ENCODE peak calls at places on chromosomes 7 and 10, in five cellular contexts. P is stomach, V is GM12878, F is sigmoid colon, U is H1. E is an unnamed sample.

GRCh38 chr10:74704629-74705360 is 121.6 kb upstream of the KAT6B start:
- DNase-seq in P (no peak), V (no peak), F (no peak), U (no peak), E (no peak)

GRCh38 chr10:70191161-70191770 is 21.0 kb upstream of the SAR1A start:
- DNase-seq in P (no peak), V (no peak), F (no peak), U (no peak), E (no peak)

GRCh38 chr7:369476-369980 is 79.6 kb downstream of the FOXL3 start:
- DNase-seq in P (peak; percentile 58), V (no peak), F (peak; percentile 50), U (no peak), E (no peak)

GRCh38 chr10:132212816-132213215 is 26.1 kb downstream of the DPYSL4 start:
- DNase-seq in P (no peak), V (no peak), F (no peak), U (no peak), E (no peak)

GRCh38 chr10:17428616-17429097 is 25.7 kb downstream of the ST8SIA6 start:
- DNase-seq in P (no peak), V (no peak), F (no peak), U (no peak), E (no peak)

GRCh38 chr10:32163774-32164148 is 107.5 kb upstream of the KIF5B start:
- DNase-seq in P (peak; percentile 36), V (no peak), F (no peak), U (no peak), E (no peak)

GRCh38 chr10:92239600-92240288 is 51.1 kb downstream of the CPEB3 start:
- DNase-seq in P (peak; percentile 47), V (no peak), F (peak; percentile 74), U (peak; percentile 72), E (no peak)

GRCh38 chr10:31041011-31041410 is 9.3 kb upstream of the ZNF438 start:
- DNase-seq in P (no peak), V (no peak), F (no peak), U (no peak), E (no peak)

GRCh38 chr7:151485006-151485732 is 34.5 kb downstream of the RHEB start:
- DNase-seq in P (no peak), V (no peak), F (no peak), U (no peak), E (no peak)

GRCh38 chr7:2108501-2109250 is 124.1 kb downstream of the MAD1L1 start:
- DNase-seq in P (no peak), V (no peak), F (no peak), U (no peak), E (no peak)

GRCh38 chr10:100518761-100519241 is 860 bp downstream of the SEC31B start:
- DNase-seq in P (peak; percentile 79), V (no peak), F (no peak), U (peak; percentile 79), E (no peak)

GRCh38 chr10:114665406-114665805 is 7.3 kb upstream of the ABLIM1 start:
- DNase-seq in P (no peak), V (no peak), F (no peak), U (no peak), E (no peak)

GRCh38 chr7:120554960-120555571 is 282.1 kb downstream of the KCND2 start:
- DNase-seq in P (no peak), V (peak; percentile 45), F (no peak), U (peak; percentile 56), E (no peak)

GRCh38 chr7:1274121-1274875 is 41.6 kb downstream of the UNCX start:
- DNase-seq in P (no peak), V (no peak), F (no peak), U (no peak), E (no peak)

GRCh38 chr10:121865554-121865953 is 62.3 kb downstream of the ATE1 start:
- DNase-seq in P (no peak), V (no peak), F (no peak), U (no peak), E (no peak)

GRCh38 chr7:24494832-24495231 is 78.4 kb upstream of the PALS2 start:
- DNase-seq in P (no peak), V (no peak), F (no peak), U (no peak), E (no peak)

GRCh38 chr7:2353113-2353512 is 1.5 kb upstream of the EIF3B start:
- DNase-seq in P (no peak), V (no peak), F (no peak), U (no peak), E (no peak)

GRCh38 chr7:96952974-96953391 is 52.4 kb upstream of the DLX6 start:
- DNase-seq in P (no peak), V (no peak), F (no peak), U (no peak), E (peak; percentile 53)

GRCh38 chr7:71165708-71166107 is 33.8 kb downstream of the GALNT17 start:
- DNase-seq in P (no peak), V (no peak), F (no peak), U (no peak), E (no peak)

GRCh38 chr7:150388709-150389531 is 9.8 kb downstream of the ZNF775 start:
- DNase-seq in P (peak; percentile 75), V (no peak), F (peak; percentile 95), U (no peak), E (no peak)

GRCh38 chr7:80153446-80153845 is 18.8 kb downstream of the GNAI1 start:
- DNase-seq in P (no peak), V (no peak), F (no peak), U (no peak), E (no peak)

GRCh38 chr10:16441106-16441850 is 4.5 kb downstream of the PTER start:
- DNase-seq in P (no peak), V (no peak), F (no peak), U (no peak), E (no peak)

GRCh38 chr7:117623606-117624005 is 143.8 kb downstream of the CFTR start:
- DNase-seq in P (no peak), V (no peak), F (no peak), U (no peak), E (no peak)

GRCh38 chr7:78226059-78226658 is 427.6 kb downstream of the PHTF2 start:
- DNase-seq in P (peak; percentile 41), V (no peak), F (no peak), U (peak; percentile 85), E (no peak)

GRCh38 chr10:3067045-3067858 is at the start of gene PFKP:
- DNase-seq in P (no peak), V (no peak), F (peak; percentile 71), U (peak; percentile 74), E (no peak)
- TF ChIP-seq POLR2A in P (no peak), V (peak; percentile 93), F (peak; percentile 39), U (peak; percentile 26), E (peak; percentile 67)

DNA sequence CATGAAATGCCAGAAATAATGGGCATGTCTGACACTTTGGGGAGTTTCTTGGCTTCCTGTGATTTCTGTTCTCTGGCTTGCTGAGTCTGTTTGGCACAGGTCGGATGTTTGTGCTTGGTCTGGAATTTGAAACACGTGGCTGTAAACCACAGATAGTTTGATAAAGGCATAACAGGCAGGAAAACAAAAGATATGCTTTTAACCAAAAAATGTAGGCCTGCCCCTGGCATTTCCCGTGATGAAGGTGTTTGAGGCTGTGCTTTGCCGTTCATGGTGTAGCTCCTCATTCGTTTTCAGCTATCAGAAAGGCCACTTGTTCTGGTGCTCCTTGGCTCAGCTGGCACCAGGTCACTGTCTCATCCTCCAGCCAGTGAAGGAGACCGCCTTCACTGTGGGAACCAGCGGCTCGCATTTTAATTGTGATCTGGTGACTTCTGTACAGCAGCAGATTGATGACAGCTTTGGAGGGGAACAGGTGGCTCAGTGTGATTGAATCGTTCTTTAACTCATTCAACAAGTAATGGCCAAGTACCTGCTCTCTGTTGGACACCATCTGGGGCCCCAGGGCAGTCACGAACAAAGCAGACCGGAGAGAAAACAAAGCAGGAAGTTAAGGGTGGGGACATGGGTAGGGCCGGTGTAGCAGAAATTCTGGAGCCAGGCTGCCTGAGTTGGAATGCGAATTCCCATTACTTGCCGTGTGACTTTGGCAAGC is 111.5 kb downstream of the CCNY start:
- DNase-seq in P (peak; percentile 51), V (no peak), F (no peak), U (no peak), E (no peak)
- TF ChIP-seq POLR2AphosphoS5 in P (no peak), V (no peak), F (no peak), U (no peak), E (no peak)

GRCh38 chr7:76359111-76359986 is 558 bp upstream of the YWHAG start:
- DNase-seq in P (peak; percentile 95), V (peak; percentile 85), F (peak; percentile 99), U (peak; percentile 93), E (peak; percentile 99)
- TF ChIP-seq EP300 in P (peak; percentile 47), V (no peak), F (no peak), U (no peak), E (peak; percentile 66)

GRCh38 chr7:94657771-94658693 is 2.1 kb upstream of the SGCE start:
- DNase-seq in P (peak; percentile 96), V (peak; percentile 83), F (peak; percentile 97), U (peak; percentile 88), E (peak; percentile 95)
- TF ChIP-seq POLR2A in P (no peak), V (peak; percentile 56), F (no peak), U (no peak), E (no peak)

E was measured in esophagus muscularis mucosa.